ENCODE peak calls at places on chromosomes 2 and 18, in ten cellular contexts. One of them, this sample, is unnamed.

GRCh38 chr2:68698567-68699377 is 35.8 kb upstream of the ARHGAP25 start:
- DNase-seq in lower leg skin: no peak
- DNase-seq in Peyer's patch: no peak
- DNase-seq in heart left ventricle: no peak
- DNase-seq in gastrocnemius medialis: no peak
- DNase-seq in A549: no peak
- DNase-seq in HCT116: no peak
- DNase-seq in uterus: no peak
- DNase-seq in sigmoid colon: no peak
- DNase-seq in GM12892: no peak
- DNase-seq in this sample: no peak

GRCh38 chr2:636151-636621 is 41.0 kb downstream of the TMEM18 start:
- DNase-seq in lower leg skin: no peak
- DNase-seq in sigmoid colon: peak; percentile 54
- DNase-seq in heart left ventricle: no peak
- DNase-seq in GM12892: no peak
- DNase-seq in Peyer's patch: no peak
- DNase-seq in A549: no peak
- DNase-seq in uterus: no peak
- DNase-seq in gastrocnemius medialis: no peak
- DNase-seq in HCT116: no peak
- DNase-seq in this sample: no peak

GRCh38 chr2:231189571-231190495 is 8.6 kb upstream of the ARMC9 start:
- DNase-seq in Peyer's patch: no peak
- DNase-seq in A549: no peak
- DNase-seq in lower leg skin: no peak
- DNase-seq in heart left ventricle: peak; percentile 65
- DNase-seq in GM12892: no peak
- DNase-seq in HCT116: no peak
- DNase-seq in gastrocnemius medialis: peak; percentile 20
- DNase-seq in uterus: peak; percentile 78
- DNase-seq in sigmoid colon: peak; percentile 79
- DNase-seq in this sample: no peak

GRCh38 chr2:69185807-69186206 is 172.8 kb downstream of the ANTXR1 start:
- DNase-seq in heart left ventricle: no peak
- DNase-seq in GM12892: no peak
- DNase-seq in A549: no peak
- DNase-seq in uterus: no peak
- DNase-seq in HCT116: no peak
- DNase-seq in sigmoid colon: no peak
- DNase-seq in Peyer's patch: no peak
- DNase-seq in gastrocnemius medialis: no peak
- DNase-seq in lower leg skin: no peak
- DNase-seq in this sample: peak; percentile 74

GRCh38 chr2:11726384-11726783 is 20.0 kb upstream of the LPIN1 start:
- DNase-seq in HCT116: no peak
- DNase-seq in uterus: peak; percentile 70
- DNase-seq in Peyer's patch: no peak
- DNase-seq in gastrocnemius medialis: no peak
- DNase-seq in A549: no peak
- DNase-seq in heart left ventricle: no peak
- DNase-seq in sigmoid colon: peak; percentile 73
- DNase-seq in GM12892: no peak
- DNase-seq in lower leg skin: peak; percentile 47
- DNase-seq in this sample: no peak

GRCh38 chr2:120599656-120600055 is 136.0 kb upstream of the GLI2 start:
- DNase-seq in A549: no peak
- DNase-seq in sigmoid colon: no peak
- DNase-seq in GM12892: no peak
- DNase-seq in lower leg skin: no peak
- DNase-seq in uterus: no peak
- DNase-seq in heart left ventricle: no peak
- DNase-seq in Peyer's patch: no peak
- DNase-seq in gastrocnemius medialis: no peak
- DNase-seq in HCT116: no peak
- DNase-seq in this sample: no peak

GRCh38 chr2:237304763-237305514 is 109.0 kb downstream of the COL6A3 start:
- DNase-seq in lower leg skin: no peak
- DNase-seq in A549: no peak
- DNase-seq in HCT116: peak; percentile 49
- DNase-seq in Peyer's patch: peak; percentile 73
- DNase-seq in gastrocnemius medialis: no peak
- DNase-seq in GM12892: no peak
- DNase-seq in sigmoid colon: no peak
- DNase-seq in heart left ventricle: no peak
- DNase-seq in uterus: peak; percentile 44
- DNase-seq in this sample: no peak

GRCh38 chr2:134416637-134417036 is 162.8 kb downstream of the MGAT5 start:
- DNase-seq in HCT116: no peak
- DNase-seq in uterus: no peak
- DNase-seq in lower leg skin: no peak
- DNase-seq in sigmoid colon: no peak
- DNase-seq in GM12892: no peak
- DNase-seq in Peyer's patch: no peak
- DNase-seq in gastrocnemius medialis: no peak
- DNase-seq in A549: no peak
- DNase-seq in heart left ventricle: no peak
- DNase-seq in this sample: no peak

GRCh38 chr18:1296237-1296636 is 391.6 kb downstream of the ADCYAP1 start:
- DNase-seq in sigmoid colon: no peak
- DNase-seq in HCT116: no peak
- DNase-seq in A549: no peak
- DNase-seq in GM12892: no peak
- DNase-seq in uterus: no peak
- DNase-seq in gastrocnemius medialis: no peak
- DNase-seq in heart left ventricle: no peak
- DNase-seq in Peyer's patch: no peak
- DNase-seq in lower leg skin: no peak
- DNase-seq in this sample: peak; percentile 2

GRCh38 chr18:62209046-62209445 is 22.0 kb downstream of the RELCH start:
- DNase-seq in uterus: no peak
- DNase-seq in Peyer's patch: no peak
- DNase-seq in lower leg skin: no peak
- DNase-seq in sigmoid colon: no peak
- DNase-seq in HCT116: no peak
- DNase-seq in A549: no peak
- DNase-seq in gastrocnemius medialis: no peak
- DNase-seq in GM12892: no peak
- DNase-seq in heart left ventricle: no peak
- DNase-seq in this sample: peak; percentile 32

GRCh38 chr2:198383392-198383791 is 579.0 kb downstream of the PLCL1 start:
- DNase-seq in sigmoid colon: no peak
- DNase-seq in GM12892: no peak
- DNase-seq in Peyer's patch: no peak
- DNase-seq in heart left ventricle: no peak
- DNase-seq in gastrocnemius medialis: no peak
- DNase-seq in lower leg skin: no peak
- DNase-seq in uterus: no peak
- DNase-seq in HCT116: no peak
- DNase-seq in A549: no peak
- DNase-seq in this sample: no peak

DNA sequence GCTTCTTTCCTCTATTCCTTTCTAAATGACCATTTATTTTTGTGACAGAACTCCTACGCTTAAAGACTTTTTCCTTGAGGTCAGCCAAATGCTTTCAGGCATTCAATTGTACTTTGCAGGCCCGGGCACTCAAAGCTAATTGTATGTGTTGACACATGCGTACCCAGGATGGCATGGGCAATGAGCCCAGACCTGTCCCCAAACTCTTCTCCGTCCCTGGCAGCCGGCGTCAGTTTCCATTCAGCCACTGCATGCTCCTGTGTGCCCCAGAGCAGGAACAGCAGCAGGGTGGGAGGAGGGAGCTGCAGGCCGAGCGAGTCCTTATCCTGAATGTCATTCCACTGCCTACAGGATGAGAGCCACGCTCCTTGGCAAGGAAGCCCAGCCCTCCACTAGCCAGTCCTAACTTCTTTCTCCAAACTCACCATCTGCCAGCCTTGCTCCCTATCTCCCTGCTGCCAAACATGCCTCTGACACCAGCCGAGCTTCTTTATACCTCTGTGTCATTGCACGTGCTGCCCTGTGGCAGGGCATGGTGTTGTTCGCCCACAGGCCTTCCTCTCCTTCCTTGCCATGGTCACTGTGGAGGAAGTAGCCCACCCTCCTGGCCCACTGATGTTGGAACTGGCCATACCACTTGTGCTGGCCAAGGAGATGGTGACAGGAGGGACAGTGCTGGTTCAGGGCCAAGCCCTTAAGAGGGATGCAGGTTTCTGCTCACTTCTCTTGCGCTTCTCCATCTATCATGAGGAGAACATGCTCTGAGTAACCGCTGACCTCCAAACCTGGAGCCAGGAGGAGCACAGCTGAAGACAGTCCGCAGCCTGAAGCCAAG is 116.9 kb upstream of the FHL2 start:
- DNase-seq in GM12892: no peak
- DNase-seq in sigmoid colon: no peak
- DNase-seq in HCT116: no peak
- DNase-seq in lower leg skin: no peak
- DNase-seq in uterus: peak; percentile 27
- DNase-seq in A549: no peak
- DNase-seq in gastrocnemius medialis: peak; percentile 41
- DNase-seq in heart left ventricle: peak; percentile 95
- DNase-seq in Peyer's patch: no peak
- DNase-seq in this sample: no peak
- TF ChIP-seq POLR2A in GM12892: no peak
- TF ChIP-seq POLR2A in sigmoid colon: no peak
- TF ChIP-seq POLR2A in HCT116: no peak
- TF ChIP-seq POLR2A in lower leg skin: no peak
- TF ChIP-seq POLR2A in uterus: no peak
- TF ChIP-seq POLR2A in A549: no peak
- TF ChIP-seq POLR2A in gastrocnemius medialis: no peak
- TF ChIP-seq POLR2A in heart left ventricle: no peak
- TF ChIP-seq POLR2A in Peyer's patch: no peak
- TF ChIP-seq POLR2A in this sample: no peak

GRCh38 chr2:154681741-154682140 is 16.8 kb upstream of the KCNJ3 start:
- DNase-seq in lower leg skin: no peak
- DNase-seq in gastrocnemius medialis: no peak
- DNase-seq in heart left ventricle: no peak
- DNase-seq in uterus: no peak
- DNase-seq in GM12892: no peak
- DNase-seq in Peyer's patch: no peak
- DNase-seq in sigmoid colon: no peak
- DNase-seq in A549: no peak
- DNase-seq in HCT116: no peak
- DNase-seq in this sample: no peak
- TF ChIP-seq POLR2A in lower leg skin: no peak
- TF ChIP-seq POLR2A in gastrocnemius medialis: no peak
- TF ChIP-seq POLR2A in heart left ventricle: no peak
- TF ChIP-seq POLR2A in uterus: no peak
- TF ChIP-seq POLR2A in GM12892: no peak
- TF ChIP-seq POLR2A in Peyer's patch: no peak
- TF ChIP-seq POLR2A in sigmoid colon: no peak
- TF ChIP-seq POLR2A in A549: no peak
- TF ChIP-seq POLR2A in HCT116: no peak
- TF ChIP-seq POLR2A in this sample: no peak

GRCh38 chr2:156573710-156574109 is 137.5 kb downstream of the GPD2 start:
- DNase-seq in sigmoid colon: no peak
- DNase-seq in lower leg skin: no peak
- DNase-seq in GM12892: no peak
- DNase-seq in uterus: no peak
- DNase-seq in HCT116: no peak
- DNase-seq in A549: no peak
- DNase-seq in gastrocnemius medialis: no peak
- DNase-seq in heart left ventricle: no peak
- DNase-seq in Peyer's patch: no peak
- DNase-seq in this sample: no peak

GRCh38 chr2:156580501-156580900 is 144.3 kb downstream of the GPD2 start:
- DNase-seq in heart left ventricle: no peak
- DNase-seq in sigmoid colon: no peak
- DNase-seq in GM12892: no peak
- DNase-seq in A549: no peak
- DNase-seq in uterus: no peak
- DNase-seq in HCT116: no peak
- DNase-seq in lower leg skin: no peak
- DNase-seq in Peyer's patch: no peak
- DNase-seq in gastrocnemius medialis: no peak
- DNase-seq in this sample: no peak

GRCh38 chr2:156581280-156581679 is 145.1 kb downstream of the GPD2 start:
- DNase-seq in Peyer's patch: no peak
- DNase-seq in GM12892: no peak
- DNase-seq in uterus: no peak
- DNase-seq in lower leg skin: no peak
- DNase-seq in A549: no peak
- DNase-seq in heart left ventricle: no peak
- DNase-seq in sigmoid colon: no peak
- DNase-seq in gastrocnemius medialis: no peak
- DNase-seq in HCT116: no peak
- DNase-seq in this sample: no peak

GRCh38 chr2:156574112-156574511 is 137.9 kb downstream of the GPD2 start:
- DNase-seq in uterus: no peak
- DNase-seq in gastrocnemius medialis: no peak
- DNase-seq in Peyer's patch: no peak
- DNase-seq in GM12892: no peak
- DNase-seq in HCT116: no peak
- DNase-seq in heart left ventricle: no peak
- DNase-seq in sigmoid colon: no peak
- DNase-seq in lower leg skin: no peak
- DNase-seq in A549: no peak
- DNase-seq in this sample: no peak

DNA sequence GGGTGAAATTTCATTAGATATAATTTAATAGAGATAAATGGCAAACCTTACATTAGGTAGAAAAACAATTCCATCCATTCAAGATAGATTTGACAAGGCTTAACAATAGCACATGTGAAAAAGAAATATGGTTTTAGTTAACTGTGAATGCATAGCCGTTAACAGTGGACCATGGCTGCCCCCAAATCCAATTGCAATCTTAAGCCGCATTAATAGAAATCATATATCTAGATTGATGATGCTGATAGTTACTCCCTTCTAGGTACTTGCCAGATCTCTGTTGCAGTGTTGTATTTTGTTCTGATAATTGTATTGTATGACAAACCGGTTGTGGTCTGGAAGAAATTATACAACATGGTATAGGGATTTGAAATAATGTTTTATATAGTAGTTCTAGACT is 139.8 kb downstream of the GPD2 start:
- DNase-seq in GM12892: no peak
- DNase-seq in A549: no peak
- DNase-seq in heart left ventricle: no peak
- DNase-seq in lower leg skin: no peak
- DNase-seq in HCT116: no peak
- DNase-seq in gastrocnemius medialis: no peak
- DNase-seq in uterus: no peak
- DNase-seq in Peyer's patch: no peak
- DNase-seq in sigmoid colon: no peak
- DNase-seq in this sample: no peak
- TF ChIP-seq POLR2A in GM12892: no peak
- TF ChIP-seq POLR2A in A549: no peak
- TF ChIP-seq POLR2A in heart left ventricle: no peak
- TF ChIP-seq POLR2A in lower leg skin: no peak
- TF ChIP-seq POLR2A in HCT116: no peak
- TF ChIP-seq POLR2A in gastrocnemius medialis: no peak
- TF ChIP-seq POLR2A in uterus: no peak
- TF ChIP-seq POLR2A in Peyer's patch: no peak
- TF ChIP-seq POLR2A in sigmoid colon: no peak
- TF ChIP-seq POLR2A in this sample: no peak

DNA sequence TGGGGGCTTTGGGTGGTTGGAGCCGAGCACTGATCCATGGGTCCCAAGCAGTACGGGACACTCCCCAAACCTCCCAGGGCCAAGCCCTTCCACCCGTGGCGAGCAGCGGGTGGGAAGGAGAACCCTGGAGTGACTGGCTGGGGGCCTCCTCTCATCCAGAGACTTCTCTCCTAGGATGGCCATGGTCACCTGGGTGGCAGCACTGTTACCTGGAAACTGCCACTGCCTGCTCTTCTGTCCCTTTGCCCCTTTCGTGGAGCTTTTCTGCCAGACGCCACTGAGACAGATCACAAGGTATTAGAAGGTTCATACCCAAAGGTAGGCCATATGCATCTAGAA is 26.9 kb downstream of the CENPO start:
- DNase-seq in heart left ventricle: no peak
- DNase-seq in gastrocnemius medialis: no peak
- DNase-seq in lower leg skin: no peak
- DNase-seq in sigmoid colon: no peak
- DNase-seq in Peyer's patch: no peak
- DNase-seq in HCT116: no peak
- DNase-seq in A549: no peak
- DNase-seq in uterus: no peak
- DNase-seq in GM12892: peak; percentile 13
- DNase-seq in this sample: no peak
- TF ChIP-seq POLR2A in heart left ventricle: no peak
- TF ChIP-seq POLR2A in gastrocnemius medialis: no peak
- TF ChIP-seq POLR2A in lower leg skin: no peak
- TF ChIP-seq POLR2A in sigmoid colon: no peak
- TF ChIP-seq POLR2A in Peyer's patch: no peak
- TF ChIP-seq POLR2A in HCT116: no peak
- TF ChIP-seq POLR2A in A549: no peak
- TF ChIP-seq POLR2A in uterus: no peak
- TF ChIP-seq POLR2A in GM12892: no peak
- TF ChIP-seq POLR2A in this sample: no peak